ENCODE peak calls at places on chromosomes 2 and 18, in four cellular contexts. One of them, this sample, is unnamed.
A peak's percentile ranks its signal among the peaks of the same experiment; 100 is the strongest.

GRCh38 chr18:74290831-74291770 is 662 bp downstream of the CYB5A start:
- DNase-seq in A549: no peak
- DNase-seq in fibroblast of lung: no peak
- DNase-seq in CD8-positive, alpha-beta T cell: peak; percentile 57
- DNase-seq in this sample: no peak

GRCh38 chr2:231714639-231715498 is 6.5 kb downstream of the PTMA start:
- DNase-seq in CD8-positive, alpha-beta T cell: peak; percentile 89
- DNase-seq in fibroblast of lung: peak; percentile 47
- DNase-seq in A549: peak; percentile 65
- DNase-seq in this sample: no peak

GRCh38 chr18:61765097-61765496 is 127.7 kb downstream of the RNF152 start:
- DNase-seq in CD8-positive, alpha-beta T cell: no peak
- DNase-seq in A549: no peak
- DNase-seq in fibroblast of lung: peak; percentile 14
- DNase-seq in this sample: peak; percentile 2

GRCh38 chr2:151520976-151521375 is 111.3 kb downstream of the RIF1 start:
- DNase-seq in CD8-positive, alpha-beta T cell: no peak
- DNase-seq in fibroblast of lung: no peak
- DNase-seq in A549: no peak
- DNase-seq in this sample: no peak

GRCh38 chr2:133333189-133333588 is 235.1 kb downstream of the NCKAP5 start:
- DNase-seq in CD8-positive, alpha-beta T cell: no peak
- DNase-seq in A549: no peak
- DNase-seq in fibroblast of lung: no peak
- DNase-seq in this sample: no peak

GRCh38 chr2:2271471-2271941 is 59.6 kb downstream of the MYT1L start:
- DNase-seq in CD8-positive, alpha-beta T cell: no peak
- DNase-seq in A549: no peak
- DNase-seq in fibroblast of lung: peak; percentile 0
- DNase-seq in this sample: no peak

GRCh38 chr2:134227666-134228065 is 26.2 kb upstream of the MGAT5 start:
- DNase-seq in A549: no peak
- DNase-seq in fibroblast of lung: no peak
- DNase-seq in CD8-positive, alpha-beta T cell: no peak
- DNase-seq in this sample: no peak

GRCh38 chr2:241812730-241813079 is 3.7 kb downstream of the NEU4 start:
- DNase-seq in fibroblast of lung: no peak
- DNase-seq in CD8-positive, alpha-beta T cell: no peak
- DNase-seq in A549: no peak
- DNase-seq in this sample: no peak

GRCh38 chr2:47236503-47237215 is 81.6 kb upstream of the STPG4 start:
- DNase-seq in CD8-positive, alpha-beta T cell: no peak
- DNase-seq in fibroblast of lung: no peak
- DNase-seq in A549: no peak
- DNase-seq in this sample: no peak

GRCh38 chr2:28276076-28276618 is 116.5 kb upstream of the FOSL2 start:
- DNase-seq in A549: peak; percentile 91
- DNase-seq in fibroblast of lung: peak; percentile 98
- DNase-seq in CD8-positive, alpha-beta T cell: no peak
- DNase-seq in this sample: peak; percentile 95

GRCh38 chr2:239064253-239064652 is 216.4 kb downstream of the TWIST2 start:
- DNase-seq in A549: no peak
- DNase-seq in CD8-positive, alpha-beta T cell: no peak
- DNase-seq in fibroblast of lung: no peak
- DNase-seq in this sample: no peak

GRCh38 chr2:147843864-147844690 is 752 bp upstream of the ACVR2A start:
- DNase-seq in A549: peak; percentile 77
- DNase-seq in fibroblast of lung: peak; percentile 89
- DNase-seq in CD8-positive, alpha-beta T cell: peak; percentile 88
- DNase-seq in this sample: peak; percentile 47

GRCh38 chr2:73297586-73297985 is 4.2 kb upstream of the EGR4 start:
- DNase-seq in CD8-positive, alpha-beta T cell: no peak
- DNase-seq in A549: no peak
- DNase-seq in fibroblast of lung: no peak
- DNase-seq in this sample: no peak

GRCh38 chr2:19484736-19485135 is 126.3 kb upstream of the OSR1 start:
- DNase-seq in CD8-positive, alpha-beta T cell: no peak
- DNase-seq in fibroblast of lung: no peak
- DNase-seq in A549: no peak
- DNase-seq in this sample: no peak

DNA sequence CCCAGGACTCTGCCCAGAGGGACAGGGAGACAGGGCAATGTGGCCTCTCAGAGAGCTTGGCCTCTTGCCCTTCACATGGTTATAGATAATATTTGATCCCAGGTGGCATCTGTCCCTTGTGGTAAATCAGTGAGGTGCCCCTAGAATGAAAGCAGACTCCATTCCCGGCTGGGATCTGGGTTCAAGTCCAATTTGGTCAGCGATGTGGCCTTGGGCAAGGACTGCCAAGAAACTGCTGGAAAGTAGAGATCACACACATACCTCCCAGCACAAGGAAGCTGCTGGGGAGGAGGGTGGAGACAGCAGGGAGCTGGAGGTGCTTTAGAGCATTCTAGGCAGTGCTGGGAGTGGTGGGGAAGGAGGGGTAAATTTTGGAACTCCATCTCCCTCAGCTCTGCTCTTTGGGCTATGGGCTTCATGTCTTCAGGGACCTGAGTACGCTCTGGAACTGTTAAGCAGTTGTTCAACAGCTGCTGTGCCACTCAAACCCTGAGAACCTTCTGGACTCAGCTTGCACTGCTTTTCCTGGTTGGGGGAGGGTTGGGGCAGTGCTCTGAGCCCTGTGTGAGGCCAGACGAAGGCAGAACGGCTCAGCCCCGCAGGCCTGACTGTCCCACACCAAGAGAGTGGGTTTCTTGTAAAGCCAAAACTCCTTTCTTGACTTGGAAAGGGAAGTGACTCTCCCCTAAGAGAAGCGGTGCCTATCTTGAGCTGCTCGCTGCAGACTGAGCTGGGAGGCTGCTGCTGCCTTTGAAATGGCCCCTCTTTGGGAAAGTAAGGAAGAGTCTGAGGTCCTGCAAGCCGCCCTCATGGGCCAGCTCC is 23.0 kb downstream of the INPP5D start:
- DNase-seq in CD8-positive, alpha-beta T cell: no peak
- DNase-seq in A549: no peak
- DNase-seq in fibroblast of lung: no peak
- DNase-seq in this sample: no peak
- H3K4me3 ChIP-seq in CD8-positive, alpha-beta T cell: peak overlapping the region; percentile 13
- H3K4me3 ChIP-seq in A549: no peak overlapping the region
- H3K4me3 ChIP-seq in fibroblast of lung: no peak overlapping the region
- H3K4me3 ChIP-seq in this sample: no peak overlapping the region

GRCh38 chr18:13800505-13801259 is 23.3 kb upstream of the MC5R start:
- DNase-seq in A549: peak; percentile 58
- DNase-seq in fibroblast of lung: peak; percentile 26
- DNase-seq in CD8-positive, alpha-beta T cell: peak; percentile 59
- DNase-seq in this sample: no peak
- TF ChIP-seq CTCF in A549: peak; percentile 63
- TF ChIP-seq CTCF in fibroblast of lung: peak; percentile 10
- TF ChIP-seq CTCF in CD8-positive, alpha-beta T cell: no peak
- TF ChIP-seq CTCF in this sample: peak; percentile 45

GRCh38 chr2:232986155-232986554 is 26.9 kb downstream of the NGEF start:
- DNase-seq in A549: no peak
- DNase-seq in CD8-positive, alpha-beta T cell: no peak
- DNase-seq in fibroblast of lung: no peak
- DNase-seq in this sample: no peak

GRCh38 chr2:232983669-232983991 is 29.4 kb downstream of the NGEF start:
- DNase-seq in CD8-positive, alpha-beta T cell: peak; percentile 4
- DNase-seq in fibroblast of lung: no peak
- DNase-seq in A549: no peak
- DNase-seq in this sample: no peak

GRCh38 chr2:232982926-232983668 is 30.0 kb downstream of the NGEF start:
- DNase-seq in fibroblast of lung: no peak
- DNase-seq in CD8-positive, alpha-beta T cell: peak; percentile 21
- DNase-seq in A549: no peak
- DNase-seq in this sample: no peak

GRCh38 chr2:232981767-232982360 is 31.2 kb downstream of the NGEF start:
- DNase-seq in fibroblast of lung: no peak
- DNase-seq in A549: no peak
- DNase-seq in CD8-positive, alpha-beta T cell: peak; percentile 36
- DNase-seq in this sample: no peak

GRCh38 chr2:232984451-232985207 is 28.4 kb downstream of the NGEF start:
- DNase-seq in A549: no peak
- DNase-seq in fibroblast of lung: no peak
- DNase-seq in CD8-positive, alpha-beta T cell: no peak
- DNase-seq in this sample: no peak
- H3K4me3 ChIP-seq in A549: no peak overlapping the region
- H3K4me3 ChIP-seq in fibroblast of lung: no peak overlapping the region
- H3K4me3 ChIP-seq in CD8-positive, alpha-beta T cell: no peak overlapping the region
- H3K4me3 ChIP-seq in this sample: no peak overlapping the region

DNA sequence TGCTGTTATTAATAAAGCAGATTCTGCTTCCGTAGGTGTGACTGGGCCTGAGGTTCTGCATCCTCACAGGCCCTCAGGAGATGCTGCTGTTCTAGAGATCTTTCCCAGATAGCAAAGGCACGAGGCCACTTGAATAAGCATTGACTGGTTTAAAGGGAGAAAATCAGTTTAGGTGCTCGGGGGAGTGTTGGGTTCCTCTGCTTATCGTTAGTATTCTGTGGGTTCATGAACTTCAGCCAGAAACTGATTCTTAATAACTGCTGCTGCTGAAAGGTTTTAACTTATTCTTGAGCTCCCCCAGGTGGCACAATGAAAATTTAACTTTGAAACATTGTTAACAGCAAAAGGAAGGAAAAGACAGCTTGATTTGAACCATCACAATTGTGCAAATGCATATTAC is 56.9 kb downstream of the ITGA6 start:
- DNase-seq in fibroblast of lung: peak; percentile 53
- DNase-seq in CD8-positive, alpha-beta T cell: no peak
- DNase-seq in A549: no peak
- DNase-seq in this sample: no peak
- TF ChIP-seq CTCF in fibroblast of lung: peak; percentile 36
- TF ChIP-seq CTCF in CD8-positive, alpha-beta T cell: peak; percentile 44
- TF ChIP-seq CTCF in A549: peak; percentile 55
- TF ChIP-seq CTCF in this sample: peak; percentile 28

GRCh38 chr2:3485166-3485565 is 34.2 kb downstream of the ADI1 start:
- DNase-seq in fibroblast of lung: no peak
- DNase-seq in CD8-positive, alpha-beta T cell: no peak
- DNase-seq in A549: no peak
- DNase-seq in this sample: no peak

GRCh38 chr2:3482363-3482821 is 36.9 kb downstream of the ADI1 start:
- DNase-seq in CD8-positive, alpha-beta T cell: no peak
- DNase-seq in fibroblast of lung: no peak
- DNase-seq in A549: no peak
- DNase-seq in this sample: no peak

GRCh38 chr2:3481736-3482362 is 37.5 kb downstream of the ADI1 start:
- DNase-seq in A549: no peak
- DNase-seq in CD8-positive, alpha-beta T cell: no peak
- DNase-seq in fibroblast of lung: no peak
- DNase-seq in this sample: no peak

GRCh38 chr2:3483986-3484960 is 35.1 kb downstream of the ADI1 start:
- DNase-seq in CD8-positive, alpha-beta T cell: no peak
- DNase-seq in A549: no peak
- DNase-seq in fibroblast of lung: no peak
- DNase-seq in this sample: no peak

DNA sequence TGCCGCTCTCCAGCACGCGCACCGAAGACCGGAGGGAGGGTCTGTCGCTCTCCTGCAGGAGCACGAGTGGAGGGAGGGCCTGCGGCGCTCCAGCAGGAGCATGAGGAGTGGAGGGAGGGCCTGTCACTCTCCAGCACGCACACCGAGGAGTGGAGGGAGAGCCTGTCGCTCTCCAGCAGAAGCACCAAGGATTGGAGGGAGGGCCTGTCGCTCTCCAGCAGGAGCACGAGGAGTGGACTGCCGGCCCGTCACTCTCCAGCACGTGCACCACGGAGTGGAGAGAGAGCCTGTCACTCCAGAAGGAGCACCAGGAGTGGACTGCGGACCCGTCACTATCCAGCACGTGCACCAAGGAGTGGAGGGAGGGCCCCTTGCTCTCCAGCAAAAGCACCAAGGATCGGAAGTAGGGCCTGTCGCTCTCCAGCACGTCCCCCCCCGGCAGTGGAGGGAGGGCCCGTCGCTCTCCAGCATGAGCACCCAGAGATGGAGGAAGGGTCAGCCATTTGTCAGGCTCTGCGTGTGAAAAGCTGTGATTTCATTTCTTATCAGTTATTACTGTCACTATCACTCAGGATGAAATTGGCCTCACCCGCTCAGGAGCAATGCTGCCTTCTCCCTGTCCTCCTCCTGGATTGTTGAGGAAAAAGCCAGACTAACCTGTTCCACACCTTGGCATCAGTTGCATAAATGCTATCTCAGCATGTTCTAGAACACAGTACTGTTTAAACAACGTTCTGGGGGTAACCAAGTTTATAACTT is 35.9 kb downstream of the ADI1 start:
- DNase-seq in A549: no peak
- DNase-seq in CD8-positive, alpha-beta T cell: no peak
- DNase-seq in fibroblast of lung: peak; percentile 91
- DNase-seq in this sample: no peak
- H3K4me3 ChIP-seq in A549: no peak overlapping the region
- H3K4me3 ChIP-seq in CD8-positive, alpha-beta T cell: no peak overlapping the region
- H3K4me3 ChIP-seq in fibroblast of lung: no peak overlapping the region
- H3K4me3 ChIP-seq in this sample: no peak overlapping the region

GRCh38 chr2:3459185-3460015 is 59.9 kb downstream of the ADI1 start:
- DNase-seq in A549: no peak
- DNase-seq in fibroblast of lung: no peak
- DNase-seq in CD8-positive, alpha-beta T cell: peak; percentile 46
- DNase-seq in this sample: no peak
- TF ChIP-seq CTCF in A549: no peak
- TF ChIP-seq CTCF in fibroblast of lung: no peak
- TF ChIP-seq CTCF in CD8-positive, alpha-beta T cell: no peak
- TF ChIP-seq CTCF in this sample: no peak

DNA sequence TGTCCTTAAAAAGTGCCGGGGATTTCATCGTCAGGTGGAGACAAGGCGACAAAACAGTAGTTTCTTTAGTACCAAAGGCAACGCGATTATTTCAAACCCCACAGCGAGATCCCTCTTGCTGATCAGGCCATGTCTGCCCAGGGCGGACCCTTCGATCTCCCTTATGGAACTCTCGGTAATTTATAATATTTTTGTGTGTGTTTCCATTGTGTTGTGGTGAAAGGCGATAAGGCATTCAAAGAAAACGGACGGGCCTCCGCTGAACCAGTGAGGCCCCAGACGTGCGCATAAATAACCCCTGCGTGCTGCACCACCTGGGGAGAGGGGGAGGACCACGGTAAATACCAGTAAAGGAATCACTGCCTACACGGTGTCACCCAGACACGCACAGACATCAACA is 1.4 kb upstream of the GAD1 start:
- DNase-seq in A549: no peak
- DNase-seq in fibroblast of lung: no peak
- DNase-seq in CD8-positive, alpha-beta T cell: no peak
- DNase-seq in this sample: no peak
- H3K4me3 ChIP-seq in A549: no peak overlapping the region
- H3K4me3 ChIP-seq in fibroblast of lung: no peak overlapping the region
- H3K4me3 ChIP-seq in CD8-positive, alpha-beta T cell: peak overlapping the region; percentile 56
- H3K4me3 ChIP-seq in this sample: no peak overlapping the region

GRCh38 chr2:127700527-127701192 is 637 bp upstream of the SFT2D3 start:
- DNase-seq in A549: peak; percentile 91
- DNase-seq in fibroblast of lung: no peak
- DNase-seq in CD8-positive, alpha-beta T cell: no peak
- DNase-seq in this sample: no peak
- TF ChIP-seq CTCF in A549: no peak
- TF ChIP-seq CTCF in fibroblast of lung: no peak
- TF ChIP-seq CTCF in CD8-positive, alpha-beta T cell: no peak
- TF ChIP-seq CTCF in this sample: no peak

This sample was measured in HFF-Myc.